ENCODE peak calls at places on chromosomes 12 and 14, in nine cellular contexts. C is AG10803, L is upper lobe of right lung, O is cardiac muscle cell, G is hepatocyte, H is kidney, X is lung, K is psoas muscle, D is ovary. B is an unnamed sample.

GRCh38 chr12:124463341-124463861 is 104.0 kb downstream of the NCOR2 start:
- DNase-seq in H (peak), G (peak), D (no peak), X (no peak), L (no peak), O (no peak), K (no peak), C (no peak), B (no peak)

GRCh38 chr14:99348816-99349609 is 77.0 kb upstream of the BCL11B start:
- DNase-seq in X (no peak), O (no peak), D (no peak), K (no peak), H (no peak), L (peak), C (peak), G (no peak), B (no peak)

GRCh38 chr12:58745348-58746125 is 174.8 kb downstream of the LRIG3 start:
- DNase-seq in L (no peak), H (no peak), G (no peak), C (no peak), O (no peak), D (no peak), X (no peak), K (no peak), B (no peak)

GRCh38 chr14:104169005-104169764 is 30.8 kb downstream of the KIF26A start:
- DNase-seq in O (no peak), C (no peak), X (no peak), G (no peak), L (no peak), H (no peak), K (no peak), D (no peak), B (no peak)

GRCh38 chr12:109881752-109882151 is 1.4 kb upstream of the GLTP start:
- DNase-seq in D (no peak), H (no peak), G (no peak), C (no peak), L (no peak), O (no peak), X (no peak), K (no peak), B (no peak)

GRCh38 chr14:91084516-91084915 is 24.1 kb upstream of the RPS6KA5 start:
- DNase-seq in C (no peak), K (no peak), H (no peak), L (no peak), O (no peak), X (no peak), D (no peak), G (no peak), B (no peak)

GRCh38 chr12:46998811-46999368 is 80.5 kb upstream of the PCED1B start:
- DNase-seq in L (no peak), D (no peak), K (no peak), H (no peak), C (peak), X (no peak), O (peak), G (no peak), B (peak)

GRCh38 chr14:105292810-105293711 is 7.7 kb downstream of the BRF1 start:
- DNase-seq in X (no peak), C (no peak), L (no peak), O (no peak), K (no peak), H (peak), G (no peak), D (no peak), B (no peak)

GRCh38 chr12:69464433-69464832 is 5.8 kb upstream of the FRS2 start:
- DNase-seq in H (no peak), L (no peak), G (no peak), C (no peak), K (no peak), O (no peak), D (no peak), X (no peak), B (no peak)

GRCh38 chr12:122474324-122474716 is 26.4 kb downstream of the ZCCHC8 start:
- DNase-seq in X (no peak), G (no peak), D (no peak), K (no peak), H (no peak), L (no peak), C (no peak), O (no peak), B (no peak)

GRCh38 chr14:36222952-36223468 is 46.5 kb upstream of the PTCSC3 start:
- DNase-seq in D (no peak), C (no peak), O (no peak), K (no peak), H (no peak), G (no peak), X (no peak), L (no peak), B (no peak)

GRCh38 chr14:74658535-74659130 is 46.6 kb upstream of the LTBP2 start:
- DNase-seq in O (peak), K (no peak), X (no peak), C (peak), G (no peak), D (no peak), L (no peak), H (no peak), B (peak)

GRCh38 chr14:64717870-64718269 is 13.6 kb downstream of the PLEKHG3 start:
- DNase-seq in C (no peak), G (no peak), O (no peak), L (no peak), H (no peak), X (no peak), D (peak), K (peak), B (no peak)

GRCh38 chr14:68711551-68712437 is 81.1 kb downstream of the ZFP36L1 start:
- DNase-seq in X (no peak), K (no peak), H (no peak), G (no peak), L (no peak), C (no peak), O (no peak), D (no peak), B (no peak)

GRCh38 chr14:68708343-68708742 is 84.5 kb downstream of the ZFP36L1 start:
- DNase-seq in X (no peak), C (no peak), D (no peak), K (no peak), L (no peak), O (no peak), G (no peak), H (no peak), B (no peak)

GRCh38 chr14:68712703-68713370 is 80.0 kb downstream of the ZFP36L1 start:
- DNase-seq in C (no peak), X (no peak), H (no peak), K (no peak), D (no peak), L (no peak), O (no peak), G (no peak), B (no peak)

GRCh38 chr14:68709007-68709406 is 83.9 kb downstream of the ZFP36L1 start:
- DNase-seq in C (no peak), K (no peak), O (no peak), G (no peak), L (no peak), X (no peak), D (no peak), H (no peak), B (no peak)

GRCh38 chr14:68710776-68711175 is 82.1 kb downstream of the ZFP36L1 start:
- DNase-seq in O (no peak), K (no peak), H (no peak), L (no peak), X (no peak), C (no peak), D (no peak), G (no peak), B (no peak)
- TF ChIP-seq CTCF in O (no peak), K (no peak), H (no peak), L (no peak), X (no peak), C (no peak), D (no peak), G (no peak), B (no peak)

GRCh38 chr14:51539571-51540037 is 112.1 kb upstream of the FRMD6 start:
- DNase-seq in D (no peak), O (peak), K (no peak), H (no peak), C (peak), G (no peak), X (no peak), L (no peak), B (peak)
- H3K4me3 ChIP-seq in D (no peak), O (no peak), K (no peak), H (no peak), C (peak), G (no peak), X (no peak), L (no peak), B (no peak)

GRCh38 chr14:80862983-80863382 is 78.6 kb downstream of the CEP128 start:
- DNase-seq in K (no peak), H (no peak), C (no peak), X (no peak), L (no peak), G (no peak), D (no peak), O (peak), B (peak)
- TF ChIP-seq CTCF in K (no peak), H (no peak), C (peak), X (no peak), L (no peak), G (peak), D (no peak), O (peak), B (peak)

GRCh38 chr12:90672081-90672480 is 282.9 kb downstream of the CCER1 start:
- DNase-seq in O (no peak), X (no peak), G (no peak), L (no peak), K (no peak), C (no peak), H (no peak), D (no peak), B (peak)

GRCh38 chr12:90679674-90680073 is 275.3 kb downstream of the CCER1 start:
- DNase-seq in H (no peak), L (no peak), K (no peak), X (no peak), D (no peak), O (no peak), G (no peak), C (no peak), B (no peak)

GRCh38 chr12:90677055-90677454 is 277.9 kb downstream of the CCER1 start:
- DNase-seq in L (no peak), D (no peak), G (no peak), C (no peak), H (no peak), X (no peak), K (no peak), O (no peak), B (no peak)

GRCh38 chr12:90682398-90682797 is 272.6 kb downstream of the CCER1 start:
- DNase-seq in D (no peak), C (peak), G (no peak), K (no peak), L (no peak), O (peak), H (no peak), X (no peak), B (peak)

GRCh38 chr12:90677552-90677951 is 277.4 kb downstream of the CCER1 start:
- DNase-seq in C (no peak), D (no peak), G (no peak), H (no peak), L (no peak), K (no peak), X (no peak), O (no peak), B (no peak)
- H3K4me3 ChIP-seq in C (no peak), D (no peak), G (no peak), H (no peak), L (no peak), K (no peak), X (no peak), O (no peak), B (no peak)

GRCh38 chr14:95713596-95714371 is at the start of gene TCL1A:
- DNase-seq in K (no peak), L (no peak), O (no peak), H (peak), D (no peak), X (no peak), C (no peak), G (no peak), B (no peak)
- TF ChIP-seq CTCF in K (no peak), L (no peak), O (no peak), H (no peak), D (no peak), X (no peak), C (no peak), G (no peak), B (no peak)

GRCh38 chr12:112892821-112893220 is 13.9 kb upstream of the OAS1 start:
- DNase-seq in G (no peak), D (no peak), L (no peak), C (no peak), H (no peak), K (no peak), X (no peak), O (no peak), B (no peak)
- H3K4me3 ChIP-seq in G (no peak), D (no peak), L (no peak), C (no peak), H (no peak), K (no peak), X (no peak), O (no peak), B (no peak)

DNA sequence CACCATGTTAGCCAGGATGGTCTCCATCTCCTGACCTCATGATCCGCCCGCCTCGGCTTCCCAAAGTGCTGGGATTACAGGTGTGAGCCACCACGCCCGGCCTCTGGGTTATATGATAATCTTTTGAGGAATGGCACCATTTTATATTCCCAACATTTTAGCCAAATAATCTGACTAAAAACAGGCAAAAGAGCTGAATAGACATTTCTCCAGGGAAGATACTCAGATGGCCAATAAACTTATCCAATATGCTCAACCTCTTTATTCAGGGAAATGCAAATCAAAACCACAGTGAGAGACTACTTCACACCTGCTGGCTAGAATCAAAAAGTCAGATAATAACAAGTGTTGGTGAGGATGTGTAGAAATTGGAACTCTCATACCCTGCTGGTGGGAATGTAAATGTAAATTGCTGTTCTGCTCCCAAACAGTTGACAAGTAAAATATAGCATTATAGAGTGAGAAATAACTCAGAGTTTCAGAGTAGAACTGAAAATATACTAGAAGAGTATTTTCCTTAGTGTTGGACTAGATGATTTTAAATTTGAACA is 80.0 kb downstream of the RCOR1 start:
- DNase-seq in O (no peak), H (no peak), D (no peak), C (no peak), G (no peak), X (no peak), L (no peak), K (no peak), B (no peak)
- TF ChIP-seq CTCF in O (no peak), H (no peak), D (no peak), C (no peak), G (no peak), X (no peak), L (no peak), K (no peak), B (no peak)